ENCODE peak calls at places on chromosomes 12 and 14, in six cellular contexts. S, H, M, E, Z and B are unnamed samples.

GRCh38 chr12:97003276-97003675 is 96.2 kb downstream of the NEDD1 start:
- DNase-seq in S (no peak), H (no peak), M (no peak), E (no peak), Z (no peak), B (no peak)

GRCh38 chr12:50132505-50133135 is 20.6 kb downstream of the COX14 start:
- DNase-seq in S (no peak), H (no peak), M (no peak), E (peak), Z (no peak), B (peak)

GRCh38 chr14:52008136-52008535 is 18.8 kb downstream of the RTRAF start:
- DNase-seq in S (no peak), H (no peak), M (no peak), E (no peak), Z (no peak), B (no peak)

GRCh38 chr12:31900271-31900670 is 58.9 kb upstream of the RESF1 start:
- DNase-seq in S (no peak), H (no peak), M (no peak), E (peak), Z (no peak), B (no peak)

GRCh38 chr12:113479578-113480335 is 8.1 kb upstream of the LHX5 start:
- DNase-seq in S (peak), H (no peak), M (peak), E (no peak), Z (no peak), B (peak)

GRCh38 chr12:109786799-109787198 is 46.4 kb downstream of the TRPV4 start:
- DNase-seq in S (no peak), H (no peak), M (no peak), E (no peak), Z (no peak), B (no peak)

GRCh38 chr14:61608245-61609142 is 86.8 kb upstream of the HIF1A start:
- DNase-seq in S (no peak), H (no peak), M (no peak), E (peak), Z (no peak), B (no peak)

GRCh38 chr14:64873506-64874220 is 6.0 kb downstream of the SPTB start:
- DNase-seq in S (no peak), H (no peak), M (no peak), E (peak), Z (no peak), B (peak)

GRCh38 chr14:100846309-100846859 is 20.5 kb downstream of the MEG3 start:
- DNase-seq in S (no peak), H (no peak), M (no peak), E (peak), Z (no peak), B (peak)

GRCh38 chr12:3365416-3366385 is 125.3 kb upstream of the PRMT8 start:
- DNase-seq in S (peak), H (no peak), M (no peak), E (peak), Z (no peak), B (no peak)

GRCh38 chr14:74910556-74910955 is 12.5 kb downstream of the RPS6KL1 start:
- DNase-seq in S (no peak), H (no peak), M (no peak), E (no peak), Z (no peak), B (no peak)

GRCh38 chr12:45893240-45893639 is 97.1 kb downstream of the SCAF11 start:
- DNase-seq in S (no peak), H (no peak), M (no peak), E (no peak), Z (peak), B (no peak)

GRCh38 chr14:59475709-59476108 is 8.5 kb downstream of the L3HYPDH start:
- DNase-seq in S (no peak), H (no peak), M (no peak), E (no peak), Z (no peak), B (no peak)

GRCh38 chr12:106071686-106072085 is 67.1 kb downstream of the NUAK1 start:
- DNase-seq in S (no peak), H (no peak), M (no peak), E (no peak), Z (no peak), B (no peak)

GRCh38 chr12:100656141-100656540 is 82.7 kb downstream of the GAS2L3 start:
- DNase-seq in S (no peak), H (no peak), M (no peak), E (no peak), Z (no peak), B (no peak)

GRCh38 chr12:54840293-54840692 is 14.0 kb upstream of the MUCL1 start:
- DNase-seq in S (no peak), H (no peak), M (no peak), E (no peak), Z (no peak), B (no peak)

GRCh38 chr14:60090864-60091519 is 731 bp upstream of the PCNX4 start:
- DNase-seq in S (no peak), H (peak), M (no peak), E (peak), Z (peak), B (peak)

GRCh38 chr14:75476274-75476995 is 45.8 kb upstream of the BATF start:
- DNase-seq in S (no peak), H (no peak), M (no peak), E (no peak), Z (no peak), B (peak)

GRCh38 chr12:22993639-22994038 is 368.7 kb downstream of the ETNK1 start:
- DNase-seq in S (no peak), H (no peak), M (no peak), E (no peak), Z (no peak), B (no peak)

GRCh38 chr12:89247962-89248361 is 104.3 kb downstream of the DUSP6 start:
- DNase-seq in S (no peak), H (no peak), M (no peak), E (no peak), Z (no peak), B (no peak)

GRCh38 chr14:82387699-82388098 is 854.0 kb upstream of the SEL1L start:
- DNase-seq in S (no peak), H (no peak), M (no peak), E (no peak), Z (no peak), B (no peak)

GRCh38 chr12:85156569-85156968 is 120.4 kb downstream of the LRRIQ1 start:
- DNase-seq in S (no peak), H (no peak), M (no peak), E (no peak), Z (peak), B (no peak)

GRCh38 chr12:15996254-15996653 is 85.1 kb downstream of the DERA start:
- DNase-seq in S (no peak), H (no peak), M (no peak), E (peak), Z (peak), B (peak)

GRCh38 chr12:132558861-132559623 is 51.3 kb downstream of the LRCOL1 start:
- DNase-seq in S (no peak), H (no peak), M (no peak), E (peak), Z (no peak), B (no peak)

GRCh38 chr14:76537912-76538647 is 162.1 kb downstream of the ESRRB start:
- DNase-seq in S (no peak), H (no peak), M (no peak), E (no peak), Z (no peak), B (no peak)

GRCh38 chr12:49232940-49233841 is 31.7 kb upstream of the TUBA1C start:
- DNase-seq in S (peak), H (no peak), M (no peak), E (peak), Z (no peak), B (peak)

GRCh38 chr12:1130571-1130970 is 139.5 kb downstream of the ERC1 start:
- DNase-seq in S (no peak), H (no peak), M (no peak), E (peak), Z (no peak), B (no peak)

GRCh38 chr14:105247026-105247425 is 1.3 kb upstream of the BTBD6 start:
- DNase-seq in S (no peak), H (no peak), M (no peak), E (no peak), Z (no peak), B (no peak)

GRCh38 chr14:83171761-83172160 is 1638.1 kb upstream of the SEL1L start:
- DNase-seq in S (no peak), H (no peak), M (no peak), E (peak), Z (no peak), B (no peak)

GRCh38 chr14:100679707-100680438 is 46.8 kb upstream of the DLK1 start:
- DNase-seq in S (peak), H (peak), M (no peak), E (peak), Z (no peak), B (peak)

GRCh38 chr12:32302218-32302826 is 97.0 kb upstream of the FGD4 start:
- DNase-seq in S (peak), H (no peak), M (no peak), E (no peak), Z (no peak), B (no peak)

GRCh38 chr12:6607751-6608591 is 792 bp upstream of the CHD4 start:
- DNase-seq in S (no peak), H (no peak), M (peak), E (no peak), Z (peak), B (peak)

GRCh38 chr14:54662491-54663116 is 95.7 kb downstream of the SAMD4A start:
- DNase-seq in S (no peak), H (no peak), M (no peak), E (no peak), Z (no peak), B (no peak)

GRCh38 chr12:111927346-111927745 is 85.3 kb downstream of the MAPKAPK5 start:
- DNase-seq in S (no peak), H (no peak), M (no peak), E (no peak), Z (no peak), B (no peak)

GRCh38 chr14:50926851-50927386 is 17.4 kb downstream of the PYGL start:
- DNase-seq in S (no peak), H (no peak), M (no peak), E (no peak), Z (no peak), B (no peak)